ENCODE peak calls at places on chromosomes 1 and 21, in nine cellular contexts. S is WTC11, L is dorsolateral prefrontal cortex, E is NCI-H345, D is AG04449, Z is AG04450, X is ELF-1, P is GF-D8, V is hippocampal formation. N is an unnamed sample.
A peak's percentile ranks its signal among the peaks of the same experiment; 100 is the strongest.

GRCh38 chr1:24126023-24126671 is 14.2 kb upstream of the MYOM3 start:
- DNase-seq in S (no peak), L (no peak), E (no peak), D (no peak), Z (no peak), X (no peak), P (no peak), V (no peak), N (no peak)

GRCh38 chr1:77179632-77180031 is 39.6 kb downstream of the PIGK start:
- DNase-seq in S (no peak), L (no peak), E (no peak), D (no peak), Z (no peak), X (no peak), P (no peak), V (no peak), N (no peak)

GRCh38 chr1:111489604-111490003 is 13.8 kb downstream of the ADORA3 start:
- DNase-seq in S (no peak), L (no peak), E (no peak), D (no peak), Z (no peak), X (no peak), P (peak; percentile 41), V (no peak), N (no peak)

GRCh38 chr1:221637641-221638041 is 104.2 kb downstream of the DUSP10 start:
- DNase-seq in S (no peak), L (no peak), E (no peak), D (peak; percentile 53), Z (no peak), X (no peak), P (no peak), V (no peak), N (no peak)

GRCh38 chr21:45309069-45309521 is 21.4 kb upstream of the POFUT2 start:
- DNase-seq in S (peak; percentile 89), L (peak; percentile 42), E (no peak), D (no peak), Z (no peak), X (peak; percentile 91), P (peak; percentile 59), V (peak; percentile 12), N (no peak)

GRCh38 chr1:47529520-47530098 is 91.8 kb downstream of the FOXD2 start:
- DNase-seq in S (no peak), L (no peak), E (no peak), D (no peak), Z (no peak), X (no peak), P (no peak), V (no peak), N (no peak)

GRCh38 chr1:167489581-167490340 is 28.6 kb downstream of the CD247 start:
- DNase-seq in S (peak; percentile 59), L (no peak), E (no peak), D (no peak), Z (no peak), X (peak; percentile 80), P (no peak), V (no peak), N (no peak)

GRCh38 chr1:185393821-185394220 is 76.8 kb upstream of the IVNS1ABP start:
- DNase-seq in S (no peak), L (no peak), E (no peak), D (no peak), Z (no peak), X (no peak), P (no peak), V (no peak), N (peak; percentile 2)

GRCh38 chr1:92790081-92790480 is 5.2 kb upstream of the EVI5 start:
- DNase-seq in S (no peak), L (no peak), E (no peak), D (no peak), Z (no peak), X (no peak), P (no peak), V (no peak), N (no peak)

GRCh38 chr1:157482717-157483116 is 69.6 kb downstream of the FCRL5 start:
- DNase-seq in S (no peak), L (no peak), E (no peak), D (no peak), Z (no peak), X (no peak), P (no peak), V (no peak), N (no peak)

GRCh38 chr1:162215902-162216301 is 146.4 kb downstream of the NOS1AP start:
- DNase-seq in S (no peak), L (no peak), E (no peak), D (no peak), Z (no peak), X (peak; percentile 64), P (no peak), V (no peak), N (no peak)

GRCh38 chr1:92277105-92277504 is 21.7 kb downstream of the GLMN start:
- DNase-seq in S (no peak), L (no peak), E (no peak), D (peak; percentile 14), Z (peak; percentile 45), X (no peak), P (no peak), V (no peak), N (no peak)

GRCh38 chr21:33441489-33442477 is 38.0 kb downstream of the TMEM50B start:
- DNase-seq in S (no peak), L (no peak), E (peak; percentile 93), D (peak; percentile 33), Z (peak; percentile 51), X (no peak), P (no peak), V (no peak), N (peak; percentile 57)

GRCh38 chr1:9400425-9401079 is 107.9 kb downstream of the SPSB1 start:
- DNase-seq in S (no peak), L (no peak), E (no peak), D (no peak), Z (no peak), X (peak; percentile 43), P (peak; percentile 12), V (no peak), N (no peak)

GRCh38 chr21:44428281-44428942 is 26.9 kb upstream of the LRRC3 start:
- DNase-seq in S (peak; percentile 78), L (no peak), E (peak; percentile 48), D (no peak), Z (no peak), X (peak; percentile 94), P (no peak), V (no peak), N (peak; percentile 20)

GRCh38 chr21:42121792-42122191 is 50.7 kb downstream of the UMODL1 start:
- DNase-seq in S (no peak), L (no peak), E (peak; percentile 84), D (no peak), Z (no peak), X (no peak), P (no peak), V (no peak), N (no peak)

GRCh38 chr1:54229281-54229891 is 29.4 kb downstream of the MRPL37 start:
- DNase-seq in S (no peak), L (no peak), E (no peak), D (no peak), Z (no peak), X (peak; percentile 51), P (peak; percentile 77), V (no peak), N (no peak)

GRCh38 chr21:25862596-25862995 is 127.8 kb downstream of the GABPA start:
- DNase-seq in S (peak; percentile 17), L (no peak), E (peak; percentile 5), D (no peak), Z (no peak), X (peak; percentile 23), P (no peak), V (no peak), N (no peak)

GRCh38 chr1:1440941-1441888 is 5.7 kb downstream of the VWA1 start:
- DNase-seq in S (peak; percentile 71), L (no peak), E (no peak), D (no peak), Z (no peak), X (peak; percentile 67), P (no peak), V (no peak), N (no peak)

GRCh38 chr1:168483531-168483930 is 60.3 kb downstream of the XCL2 start:
- DNase-seq in S (no peak), L (no peak), E (no peak), D (peak; percentile 60), Z (no peak), X (no peak), P (no peak), V (no peak), N (no peak)

GRCh38 chr21:35529141-35529863 is 480.2 kb upstream of the RUNX1 start:
- DNase-seq in S (no peak), L (no peak), E (no peak), D (peak; percentile 38), Z (peak; percentile 8), X (no peak), P (no peak), V (no peak), N (no peak)

GRCh38 chr1:185439727-185440415 is 122.8 kb upstream of the IVNS1ABP start:
- DNase-seq in S (no peak), L (no peak), E (no peak), D (no peak), Z (peak; percentile 15), X (no peak), P (peak; percentile 5), V (no peak), N (no peak)

GRCh38 chr1:234584926-234585325 is 25.1 kb downstream of the IRF2BP2 start:
- DNase-seq in S (no peak), L (no peak), E (peak; percentile 73), D (no peak), Z (no peak), X (no peak), P (no peak), V (no peak), N (no peak)

GRCh38 chr1:109763646-109764415 is at the start of gene EPS8L3:
- DNase-seq in S (no peak), L (peak; percentile 40), E (no peak), D (no peak), Z (no peak), X (no peak), P (no peak), V (no peak), N (no peak)

GRCh38 chr1:178723541-178723940 is 1.5 kb upstream of the RALGPS2 start:
- DNase-seq in S (no peak), L (no peak), E (no peak), D (no peak), Z (no peak), X (no peak), P (no peak), V (no peak), N (no peak)

GRCh38 chr1:212981025-212981495 is 30.7 kb downstream of the VASH2 start:
- DNase-seq in S (peak; percentile 31), L (no peak), E (peak; percentile 49), D (no peak), Z (no peak), X (peak; percentile 81), P (no peak), V (no peak), N (no peak)

GRCh38 chr1:201066986-201067385 is 43.5 kb upstream of the KIF21B start:
- DNase-seq in S (no peak), L (no peak), E (no peak), D (no peak), Z (no peak), X (no peak), P (no peak), V (no peak), N (no peak)

GRCh38 chr21:28228624-28228995 is 764.1 kb downstream of the LTN1 start:
- DNase-seq in S (no peak), L (no peak), E (no peak), D (no peak), Z (no peak), X (no peak), P (no peak), V (no peak), N (no peak)